ENCODE peak calls at places on chromosomes 2 and 18, in nine cellular contexts. F, L, G, M, D, A, B, Y and Z are unnamed samples.

GRCh38 chr2:12031871-12032270 is 285.4 kb downstream of the LPIN1 start:
- DNase-seq in M (no peak), F (no peak), B (no peak), L (no peak), Y (no peak), D (no peak), G (no peak), A (no peak), Z (no peak)

GRCh38 chr2:180276733-180277132 is 269.6 kb upstream of the CWC22 start:
- DNase-seq in G (no peak), L (no peak), B (no peak), M (no peak), F (no peak), A (no peak), D (no peak), Y (no peak), Z (no peak)

GRCh38 chr2:25161055-25161781 is 7.2 kb downstream of the POMC start:
- DNase-seq in A (no peak), M (peak), F (peak), B (peak), L (peak), Y (peak), D (peak), G (no peak), Z (no peak)

GRCh38 chr2:183244300-183244849 is 120.1 kb downstream of the NUP35 start:
- DNase-seq in M (no peak), L (no peak), G (peak), Y (no peak), D (no peak), A (no peak), B (no peak), F (no peak), Z (no peak)

GRCh38 chr2:172999641-173000387 is 75.8 kb upstream of the MAP3K20 start:
- DNase-seq in M (no peak), D (no peak), A (no peak), B (no peak), L (no peak), Y (no peak), G (no peak), F (no peak), Z (no peak)

GRCh38 chr2:48914477-48915077 is 159.1 kb upstream of the LHCGR start:
- DNase-seq in L (no peak), Y (no peak), D (no peak), F (no peak), G (no peak), M (no peak), B (no peak), A (no peak), Z (no peak)

GRCh38 chr2:63738019-63738418 is 103.7 kb upstream of the UGP2 start:
- DNase-seq in F (no peak), L (no peak), M (no peak), A (no peak), D (no peak), G (no peak), B (no peak), Y (no peak), Z (peak)

GRCh38 chr2:33129661-33130447 is 183.1 kb downstream of the LTBP1 start:
- DNase-seq in M (no peak), L (no peak), D (no peak), Y (no peak), G (no peak), B (no peak), F (no peak), A (no peak), Z (no peak)

GRCh38 chr18:40380657-40381441 is 1574.2 kb upstream of the PIK3C3 start:
- DNase-seq in F (no peak), L (no peak), G (no peak), Y (no peak), A (no peak), B (no peak), M (no peak), D (no peak), Z (no peak)

GRCh38 chr18:8448091-8448490 is 161.1 kb upstream of the RAB12 start:
- DNase-seq in G (no peak), M (no peak), F (no peak), A (no peak), L (no peak), Y (no peak), B (no peak), D (no peak), Z (peak)

GRCh38 chr18:33669589-33669988 is 91.6 kb downstream of the ASXL3 start:
- DNase-seq in B (no peak), D (no peak), G (no peak), F (no peak), A (no peak), Y (no peak), M (no peak), L (no peak), Z (no peak)

GRCh38 chr2:234991290-234991689 is 39.5 kb downstream of the SH3BP4 start:
- DNase-seq in F (no peak), Y (no peak), G (no peak), D (no peak), B (no peak), M (no peak), L (no peak), A (no peak), Z (no peak)

GRCh38 chr2:180254872-180255271 is 247.8 kb upstream of the CWC22 start:
- DNase-seq in A (no peak), F (no peak), Y (no peak), B (no peak), D (no peak), L (no peak), M (no peak), G (peak), Z (no peak)

GRCh38 chr2:16400127-16400623 is 265.5 kb downstream of the CYRIA start:
- DNase-seq in L (no peak), M (no peak), D (no peak), F (no peak), G (no peak), B (peak), A (no peak), Y (no peak), Z (no peak)

GRCh38 chr18:10232062-10232461 is 222.4 kb upstream of the APCDD1 start:
- DNase-seq in A (no peak), B (no peak), D (no peak), M (no peak), G (peak), F (no peak), Y (no peak), L (no peak), Z (no peak)

GRCh38 chr18:54269924-54270844 is 867 bp downstream of the POLI start:
- DNase-seq in F (peak), B (no peak), L (peak), M (peak), D (peak), A (no peak), Y (no peak), G (peak), Z (peak)

GRCh38 chr18:78768655-78769501 is 210.7 kb upstream of the SALL3 start:
- DNase-seq in L (no peak), B (no peak), G (peak), D (no peak), M (no peak), F (no peak), A (no peak), Y (peak), Z (no peak)

GRCh38 chr2:79585701-79586428 is 73.0 kb downstream of the CTNNA2 start:
- DNase-seq in M (no peak), B (no peak), G (no peak), L (no peak), Y (no peak), F (no peak), A (peak), D (no peak), Z (peak)

GRCh38 chr2:24930768-24931167 is 10.7 kb upstream of the ADCY3 start:
- DNase-seq in G (no peak), Y (peak), F (no peak), L (peak), A (no peak), D (no peak), B (no peak), M (no peak), Z (peak)

GRCh38 chr2:65537651-65538385 is 105.4 kb upstream of the SPRED2 start:
- DNase-seq in F (no peak), L (no peak), G (no peak), M (no peak), A (no peak), B (no peak), Y (no peak), D (no peak), Z (no peak)

GRCh38 chr18:63848159-63848558 is 39.3 kb upstream of the SERPINB2 start:
- DNase-seq in D (no peak), Y (no peak), L (no peak), G (peak), F (no peak), M (no peak), B (no peak), A (no peak), Z (peak)

GRCh38 chr2:113133696-113134558 is 6.5 kb downstream of the IL1RN start:
- DNase-seq in M (no peak), L (no peak), F (no peak), Y (peak), B (no peak), G (no peak), D (no peak), A (no peak), Z (peak)

GRCh38 chr2:213411582-213412289 is 127.5 kb downstream of the SPAG16 start:
- DNase-seq in A (no peak), F (no peak), D (no peak), L (no peak), B (no peak), Y (no peak), G (no peak), M (no peak), Z (peak)

GRCh38 chr2:45962522-45962921 is 311.0 kb downstream of the PRKCE start:
- DNase-seq in M (no peak), L (no peak), F (no peak), G (peak), A (peak), Y (peak), B (peak), D (no peak), Z (peak)

GRCh38 chr2:40284797-40285196 is 167.1 kb downstream of the SLC8A1 start:
- DNase-seq in B (no peak), F (no peak), Y (no peak), L (no peak), D (no peak), G (no peak), M (no peak), A (no peak), Z (peak)

GRCh38 chr2:169715379-169716228 is 18.0 kb upstream of the KLHL23 start:
- DNase-seq in D (no peak), L (no peak), Y (no peak), B (no peak), M (no peak), A (no peak), G (peak), F (no peak), Z (peak)

GRCh38 chr18:8121942-8122480 is 487.2 kb upstream of the RAB12 start:
- DNase-seq in M (no peak), D (no peak), A (no peak), Y (no peak), G (no peak), L (no peak), F (no peak), B (no peak), Z (peak)

GRCh38 chr2:953975-954686 is 3.5 kb downstream of the SNTG2 start:
- DNase-seq in B (no peak), F (no peak), D (no peak), M (no peak), Y (no peak), L (no peak), G (peak), A (no peak), Z (peak)

GRCh38 chr2:64858541-64859031 is 130.6 kb upstream of the SLC1A4 start:
- DNase-seq in L (no peak), M (no peak), G (no peak), D (no peak), Y (no peak), A (no peak), B (no peak), F (no peak), Z (no peak)

GRCh38 chr2:10875126-10875525 is 36.6 kb upstream of the KCNF1 start:
- DNase-seq in B (no peak), G (no peak), D (no peak), Y (no peak), F (no peak), A (no peak), M (no peak), L (no peak), Z (no peak)

GRCh38 chr2:10987861-10988260 is 76.1 kb downstream of the KCNF1 start:
- DNase-seq in L (no peak), Y (no peak), A (no peak), B (no peak), D (no peak), F (no peak), M (no peak), G (no peak), Z (peak)

GRCh38 chr2:201415149-201415548 is 36.1 kb downstream of the TRAK2 start:
- DNase-seq in M (no peak), F (no peak), G (no peak), L (no peak), Y (no peak), D (no peak), A (no peak), B (no peak), Z (no peak)

GRCh38 chr18:56975276-56975675 is 171.6 kb upstream of the BOD1L2 start:
- DNase-seq in G (no peak), B (no peak), F (no peak), D (no peak), L (no peak), M (no peak), A (no peak), Y (no peak), Z (no peak)

GRCh38 chr2:43218550-43219382 is 7.6 kb downstream of the ZFP36L2 start:
- DNase-seq in Y (peak), M (peak), F (peak), B (peak), G (no peak), A (no peak), L (peak), D (peak), Z (peak)

GRCh38 chr2:232321156-232321816 is 57.3 kb upstream of the ALPP start:
- DNase-seq in Y (peak), L (peak), D (no peak), B (no peak), A (no peak), G (no peak), M (peak), F (peak), Z (no peak)

GRCh38 chr2:159256159-159256558 is 30.3 kb downstream of the WDSUB1 start:
- DNase-seq in B (no peak), F (no peak), L (no peak), M (no peak), D (no peak), A (no peak), Y (no peak), G (no peak), Z (no peak)